ENCODE peak calls at places on chromosomes 5 and 9, in five cellular contexts. One of them, this sample, is unnamed.

GRCh38 chr5:54897001-54897400 is 88.4 kb downstream of the ESM1 start:
- DNase-seq in mucosa of descending colon: no peak
- DNase-seq in fibroblast of lung: no peak
- DNase-seq in left lung: no peak
- DNase-seq in mesothelial cell of epicardium: no peak
- DNase-seq in this sample: no peak

GRCh38 chr5:77957931-77958476 is 181.9 kb upstream of the TBCA start:
- DNase-seq in mucosa of descending colon: no peak
- DNase-seq in fibroblast of lung: no peak
- DNase-seq in left lung: no peak
- DNase-seq in mesothelial cell of epicardium: peak
- DNase-seq in this sample: no peak

GRCh38 chr9:125255781-125256391 is 5.7 kb upstream of the GAPVD1 start:
- DNase-seq in mucosa of descending colon: no peak
- DNase-seq in fibroblast of lung: peak
- DNase-seq in left lung: no peak
- DNase-seq in mesothelial cell of epicardium: no peak
- DNase-seq in this sample: peak

GRCh38 chr9:126607731-126608130 is 6.0 kb upstream of the LMX1B start:
- DNase-seq in mucosa of descending colon: no peak
- DNase-seq in fibroblast of lung: no peak
- DNase-seq in left lung: no peak
- DNase-seq in mesothelial cell of epicardium: no peak
- DNase-seq in this sample: no peak

GRCh38 chr5:154044585-154044984 is 5.8 kb downstream of the MFAP3 start:
- DNase-seq in mucosa of descending colon: no peak
- DNase-seq in fibroblast of lung: no peak
- DNase-seq in left lung: no peak
- DNase-seq in mesothelial cell of epicardium: no peak
- DNase-seq in this sample: no peak

GRCh38 chr9:107983191-107983603 is 493.6 kb upstream of the KLF4 start:
- DNase-seq in mucosa of descending colon: no peak
- DNase-seq in fibroblast of lung: peak
- DNase-seq in left lung: no peak
- DNase-seq in mesothelial cell of epicardium: no peak
- DNase-seq in this sample: no peak

GRCh38 chr9:38043931-38044623 is 24.9 kb downstream of the SHB start:
- DNase-seq in mucosa of descending colon: no peak
- DNase-seq in fibroblast of lung: no peak
- DNase-seq in left lung: no peak
- DNase-seq in mesothelial cell of epicardium: no peak
- DNase-seq in this sample: no peak

GRCh38 chr5:52119768-52120167 is 667.9 kb upstream of the ITGA1 start:
- DNase-seq in mucosa of descending colon: no peak
- DNase-seq in fibroblast of lung: no peak
- DNase-seq in left lung: no peak
- DNase-seq in mesothelial cell of epicardium: no peak
- DNase-seq in this sample: no peak

GRCh38 chr5:95884021-95884333 is 61.5 kb upstream of the GLRX start:
- DNase-seq in mucosa of descending colon: no peak
- DNase-seq in fibroblast of lung: peak
- DNase-seq in left lung: no peak
- DNase-seq in mesothelial cell of epicardium: no peak
- DNase-seq in this sample: no peak

GRCh38 chr9:132027752-132028666 is 51.7 kb downstream of the MED27 start:
- DNase-seq in mucosa of descending colon: no peak
- DNase-seq in fibroblast of lung: no peak
- DNase-seq in left lung: peak
- DNase-seq in mesothelial cell of epicardium: no peak
- DNase-seq in this sample: no peak

GRCh38 chr9:125889524-125890473 is 142.6 kb downstream of the PBX3 start:
- DNase-seq in mucosa of descending colon: peak
- DNase-seq in fibroblast of lung: peak
- DNase-seq in left lung: peak
- DNase-seq in mesothelial cell of epicardium: peak
- DNase-seq in this sample: no peak

GRCh38 chr9:2027761-2028160 is 12.6 kb downstream of the SMARCA2 start:
- DNase-seq in mucosa of descending colon: no peak
- DNase-seq in fibroblast of lung: no peak
- DNase-seq in left lung: no peak
- DNase-seq in mesothelial cell of epicardium: no peak
- DNase-seq in this sample: no peak

GRCh38 chr5:4156889-4157288 is 561.3 kb downstream of the IRX1 start:
- DNase-seq in mucosa of descending colon: no peak
- DNase-seq in fibroblast of lung: no peak
- DNase-seq in left lung: no peak
- DNase-seq in mesothelial cell of epicardium: no peak
- DNase-seq in this sample: no peak

GRCh38 chr9:129335456-129336129 is 157.5 kb upstream of the IER5L start:
- DNase-seq in mucosa of descending colon: no peak
- DNase-seq in fibroblast of lung: no peak
- DNase-seq in left lung: peak
- DNase-seq in mesothelial cell of epicardium: no peak
- DNase-seq in this sample: no peak

GRCh38 chr5:145495741-145496140 is 339.4 kb downstream of the PRELID2 start:
- DNase-seq in mucosa of descending colon: no peak
- DNase-seq in fibroblast of lung: peak
- DNase-seq in left lung: no peak
- DNase-seq in mesothelial cell of epicardium: no peak
- DNase-seq in this sample: no peak

GRCh38 chr5:55360190-55360589 is 52.4 kb downstream of the MTREX start:
- DNase-seq in mucosa of descending colon: no peak
- DNase-seq in fibroblast of lung: peak
- DNase-seq in left lung: no peak
- DNase-seq in mesothelial cell of epicardium: no peak
- DNase-seq in this sample: no peak

GRCh38 chr5:173835662-173836061 is 52.5 kb upstream of the CPEB4 start:
- DNase-seq in mucosa of descending colon: no peak
- DNase-seq in fibroblast of lung: no peak
- DNase-seq in left lung: no peak
- DNase-seq in mesothelial cell of epicardium: no peak
- DNase-seq in this sample: no peak

GRCh38 chr5:33557605-33558004 is 116.8 kb downstream of the TARS1 start:
- DNase-seq in mucosa of descending colon: no peak
- DNase-seq in fibroblast of lung: no peak
- DNase-seq in left lung: no peak
- DNase-seq in mesothelial cell of epicardium: no peak
- DNase-seq in this sample: no peak

GRCh38 chr5:69451941-69452652 is 37.2 kb downstream of the MARVELD2 start:
- DNase-seq in mucosa of descending colon: no peak
- DNase-seq in fibroblast of lung: no peak
- DNase-seq in left lung: no peak
- DNase-seq in mesothelial cell of epicardium: no peak
- DNase-seq in this sample: no peak

GRCh38 chr5:4781312-4781711 is 358.8 kb upstream of the ADAMTS16 start:
- DNase-seq in mucosa of descending colon: no peak
- DNase-seq in fibroblast of lung: no peak
- DNase-seq in left lung: no peak
- DNase-seq in mesothelial cell of epicardium: no peak
- DNase-seq in this sample: no peak

GRCh38 chr9:22111871-22112247 is 102.8 kb upstream of the CDKN2B start:
- DNase-seq in mucosa of descending colon: no peak
- DNase-seq in fibroblast of lung: peak
- DNase-seq in left lung: no peak
- DNase-seq in mesothelial cell of epicardium: no peak
- DNase-seq in this sample: no peak

GRCh38 chr5:179869641-179870402 is 11.2 kb upstream of the MRNIP start:
- DNase-seq in mucosa of descending colon: peak
- DNase-seq in fibroblast of lung: no peak
- DNase-seq in left lung: no peak
- DNase-seq in mesothelial cell of epicardium: no peak
- DNase-seq in this sample: peak

GRCh38 chr5:179869101-179869500 is 10.5 kb upstream of the MRNIP start:
- DNase-seq in mucosa of descending colon: no peak
- DNase-seq in fibroblast of lung: no peak
- DNase-seq in left lung: no peak
- DNase-seq in mesothelial cell of epicardium: no peak
- DNase-seq in this sample: peak

GRCh38 chr5:179870952-179871351 is 12.3 kb upstream of the MRNIP start:
- DNase-seq in mucosa of descending colon: no peak
- DNase-seq in fibroblast of lung: no peak
- DNase-seq in left lung: no peak
- DNase-seq in mesothelial cell of epicardium: no peak
- DNase-seq in this sample: no peak

GRCh38 chr5:179871506-179871905 is 12.9 kb upstream of the MRNIP start:
- DNase-seq in mucosa of descending colon: no peak
- DNase-seq in fibroblast of lung: no peak
- DNase-seq in left lung: no peak
- DNase-seq in mesothelial cell of epicardium: no peak
- DNase-seq in this sample: no peak

DNA sequence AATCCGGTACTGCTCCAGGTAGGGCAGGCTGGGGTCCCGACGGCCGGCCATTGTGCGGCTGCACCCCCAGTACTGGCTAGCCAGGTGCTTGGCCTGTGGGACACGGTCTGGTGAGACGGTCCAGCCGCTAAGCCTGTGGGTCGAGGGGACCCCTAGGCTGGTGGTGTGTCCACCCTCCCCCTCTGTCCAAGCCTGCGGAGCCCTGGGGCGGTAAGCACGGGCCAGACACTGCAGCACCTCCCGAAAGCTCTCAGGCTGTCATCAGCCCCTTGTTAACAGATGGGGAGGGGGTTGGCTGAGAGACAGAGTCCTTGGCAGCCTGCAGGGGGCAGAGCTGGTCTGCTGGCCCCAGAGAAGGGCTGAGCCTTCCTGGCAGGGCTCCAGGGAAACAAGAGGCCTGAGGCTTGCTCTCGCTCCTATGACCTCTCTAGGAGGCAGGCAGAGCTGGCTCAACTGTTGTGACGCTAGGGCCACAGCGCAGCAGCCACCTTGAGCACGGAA is 11.8 kb upstream of the MRNIP start:
- DNase-seq in mucosa of descending colon: peak
- DNase-seq in fibroblast of lung: peak
- DNase-seq in left lung: no peak
- DNase-seq in mesothelial cell of epicardium: no peak
- DNase-seq in this sample: peak
- TF ChIP-seq CTCF in mucosa of descending colon: no peak
- TF ChIP-seq CTCF in fibroblast of lung: peak
- TF ChIP-seq CTCF in left lung: peak
- TF ChIP-seq CTCF in mesothelial cell of epicardium: no peak
- TF ChIP-seq CTCF in this sample: no peak

GRCh38 chr5:65721775-65722574 is at the start of the genes NLN and SGTB:
- DNase-seq in mucosa of descending colon: peak
- DNase-seq in fibroblast of lung: peak
- DNase-seq in left lung: peak
- DNase-seq in mesothelial cell of epicardium: peak
- DNase-seq in this sample: peak
- TF ChIP-seq CTCF in mucosa of descending colon: no peak
- TF ChIP-seq CTCF in fibroblast of lung: no peak
- TF ChIP-seq CTCF in left lung: no peak
- TF ChIP-seq CTCF in mesothelial cell of epicardium: no peak
- TF ChIP-seq CTCF in this sample: no peak

GRCh38 chr5:38663276-38663675 is 106.8 kb upstream of the LIFR start:
- DNase-seq in mucosa of descending colon: no peak
- DNase-seq in fibroblast of lung: no peak
- DNase-seq in left lung: no peak
- DNase-seq in mesothelial cell of epicardium: no peak
- DNase-seq in this sample: no peak

GRCh38 chr5:38670066-38670465 is 113.6 kb upstream of the LIFR start:
- DNase-seq in mucosa of descending colon: no peak
- DNase-seq in fibroblast of lung: no peak
- DNase-seq in left lung: no peak
- DNase-seq in mesothelial cell of epicardium: no peak
- DNase-seq in this sample: no peak

GRCh38 chr5:38667499-38667776 is 111.0 kb upstream of the LIFR start:
- DNase-seq in mucosa of descending colon: no peak
- DNase-seq in fibroblast of lung: no peak
- DNase-seq in left lung: no peak
- DNase-seq in mesothelial cell of epicardium: no peak
- DNase-seq in this sample: no peak

GRCh38 chr5:38670878-38671277 is 114.4 kb upstream of the LIFR start:
- DNase-seq in mucosa of descending colon: no peak
- DNase-seq in fibroblast of lung: peak
- DNase-seq in left lung: no peak
- DNase-seq in mesothelial cell of epicardium: no peak
- DNase-seq in this sample: no peak

DNA sequence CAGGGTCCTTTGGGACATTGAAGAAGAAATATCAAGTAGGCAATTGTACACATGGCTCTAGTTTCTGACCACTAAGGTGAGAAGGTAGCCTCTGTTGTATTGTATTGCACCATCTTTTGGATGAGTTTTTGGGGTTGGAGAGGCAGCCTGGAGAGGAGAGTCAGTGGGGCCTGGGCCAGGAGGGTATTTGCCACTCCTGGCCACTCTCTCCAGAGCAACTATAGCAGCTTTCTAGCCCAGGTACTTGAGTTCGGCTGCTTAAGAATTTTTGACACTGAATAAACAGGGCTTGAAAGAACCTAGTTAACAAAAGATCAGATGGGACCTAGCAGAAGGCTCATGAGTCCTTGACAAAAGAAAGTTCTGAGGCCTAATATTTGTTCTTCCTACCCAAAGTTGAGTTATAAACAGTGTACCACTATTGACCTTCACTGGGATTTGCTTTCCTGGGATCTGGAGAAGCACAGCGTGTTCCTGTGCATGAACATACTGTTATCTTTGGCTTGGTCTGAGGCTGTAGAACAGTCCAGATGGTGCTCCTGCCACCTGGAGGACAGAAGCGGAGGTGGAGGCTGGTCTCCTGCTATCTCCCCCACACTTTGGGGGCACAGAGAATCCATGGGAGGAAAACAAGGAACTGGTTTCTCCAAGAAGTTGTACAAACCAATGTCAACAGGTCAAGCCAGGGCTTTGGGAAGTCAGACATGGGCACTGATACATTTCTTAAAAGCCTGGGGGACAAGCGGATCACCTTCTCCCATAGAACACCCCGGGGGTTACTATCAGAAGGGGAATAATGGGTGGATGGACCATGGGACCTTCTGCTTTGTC is 110.4 kb upstream of the LIFR start:
- DNase-seq in mucosa of descending colon: no peak
- DNase-seq in fibroblast of lung: peak
- DNase-seq in left lung: peak
- DNase-seq in mesothelial cell of epicardium: no peak
- DNase-seq in this sample: no peak
- TF ChIP-seq CTCF in mucosa of descending colon: no peak
- TF ChIP-seq CTCF in fibroblast of lung: peak
- TF ChIP-seq CTCF in left lung: peak
- TF ChIP-seq CTCF in mesothelial cell of epicardium: no peak
- TF ChIP-seq CTCF in this sample: peak

DNA sequence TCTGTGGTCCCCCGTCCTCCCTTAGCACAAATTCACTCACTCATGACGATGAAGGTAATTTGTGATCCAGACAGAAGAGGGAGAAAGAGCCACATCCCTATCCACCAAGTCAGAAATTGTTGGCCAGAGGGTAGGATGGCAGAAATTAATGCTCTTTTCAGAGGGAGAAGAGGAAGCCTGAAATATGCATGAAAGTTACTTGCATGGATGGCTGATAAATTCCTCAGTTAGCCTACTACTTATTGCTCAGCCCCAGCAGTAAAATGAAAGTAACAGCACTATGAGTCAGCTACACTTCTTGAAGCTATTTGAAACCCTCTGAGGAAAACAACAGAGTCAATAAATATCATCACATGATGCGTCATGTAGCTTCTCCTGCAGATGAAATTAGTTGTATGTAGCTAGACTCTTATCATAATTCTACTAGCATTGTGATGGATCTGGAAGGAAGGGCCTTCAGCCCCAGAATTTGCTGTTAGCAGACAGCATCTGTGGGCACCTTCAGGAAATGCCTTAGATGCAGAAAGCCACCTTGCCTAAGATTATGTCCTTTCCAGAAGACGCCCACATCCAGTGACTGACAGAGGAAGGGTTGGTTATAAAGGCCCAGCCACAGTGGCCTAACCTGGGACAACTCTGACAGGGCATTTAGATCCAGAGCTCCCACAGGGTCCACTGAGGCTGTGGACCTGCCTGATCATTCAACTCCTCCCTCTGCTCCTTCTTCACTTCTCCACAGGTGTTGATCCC is 81.2 kb upstream of the CCDC112 start:
- DNase-seq in mucosa of descending colon: no peak
- DNase-seq in fibroblast of lung: peak
- DNase-seq in left lung: no peak
- DNase-seq in mesothelial cell of epicardium: no peak
- DNase-seq in this sample: no peak
- TF ChIP-seq CTCF in mucosa of descending colon: no peak
- TF ChIP-seq CTCF in fibroblast of lung: peak
- TF ChIP-seq CTCF in left lung: no peak
- TF ChIP-seq CTCF in mesothelial cell of epicardium: no peak
- TF ChIP-seq CTCF in this sample: peak

This sample was measured in D721Med.